ENCODE peak calls at places on chromosomes 16 and 17, in six cellular contexts. G is NCI-H187 treated with DMSO at 0.1 percent for 48 hours; P is NCI-H1436 treated with DMSO at 0.1 percent for 48 hours; E is activated naive CD4-positive, alpha-beta T cell treated with Interleukin-2 at 50 U/mL for 16 hours; T is gastrocnemius medialis; L is activated B cell treated with CpG ODN at 0.5 μM for 24 hours. Z is an unnamed sample.

GRCh38 chr17:33267279-33267790 is 25.8 kb downstream of the ASIC2 start:
- DNase-seq in E (no peak), G (no peak), L (no peak), P (no peak), T (no peak), Z (no peak)

GRCh38 chr16:47565454-47565853 is 104.3 kb downstream of the PHKB start:
- DNase-seq in L (no peak), T (peak; percentile 82), P (no peak), G (no peak), E (peak; percentile 27), Z (no peak)

GRCh38 chr17:14775761-14776492 is 475.0 kb downstream of the HS3ST3B1 start:
- DNase-seq in G (no peak), P (no peak), L (no peak), E (no peak), T (no peak), Z (no peak)

GRCh38 chr16:1789643-1790045 is 3.9 kb downstream of the IGFALS start:
- DNase-seq in L (no peak), T (peak; percentile 10), E (no peak), P (no peak), G (no peak), Z (no peak)

GRCh38 chr16:53043462-53043861 is 9.2 kb downstream of the CHD9NB start:
- DNase-seq in P (no peak), L (no peak), E (no peak), T (no peak), G (no peak), Z (no peak)

GRCh38 chr16:30972872-30973271 is 12.1 kb upstream of the HSD3B7 start:
- DNase-seq in T (no peak), P (no peak), L (no peak), E (no peak), G (no peak), Z (no peak)

GRCh38 chr17:67125417-67125816 is 81.1 kb downstream of the CACNG1 start:
- DNase-seq in P (no peak), L (no peak), G (no peak), E (no peak), T (no peak), Z (no peak)

GRCh38 chr16:84303023-84303422 is 8.3 kb downstream of the WFDC1 start:
- DNase-seq in L (no peak), E (no peak), G (no peak), T (no peak), P (no peak), Z (no peak)

GRCh38 chr17:2054740-2055493 is at the start of gene HIC1:
- DNase-seq in P (no peak), T (peak; percentile 63), G (no peak), E (peak; percentile 83), L (peak; percentile 85), Z (peak; percentile 84)

GRCh38 chr16:72457243-72457925 is 285.4 kb upstream of the PMFBP1 start:
- DNase-seq in L (no peak), E (no peak), T (no peak), P (no peak), G (no peak), Z (no peak)

GRCh38 chr16:10594312-10594950 is 14.0 kb upstream of the EMP2 start:
- DNase-seq in G (no peak), T (no peak), P (no peak), E (no peak), L (no peak), Z (no peak)

GRCh38 chr17:15261063-15261817 is 3.9 kb downstream of the PMP22 start:
- DNase-seq in P (no peak), T (peak; percentile 80), L (no peak), G (no peak), E (no peak), Z (no peak)

Z was measured in natural killer cell.